ENCODE peak calls at places on chromosomes 5 and 9, in four cellular contexts. One of them, this sample, is unnamed. For H3K27me3, the result is how much of the 10 kb centered on the place peaks cover.

GRCh38 chr9:114017741-114018715 is 60.1 kb downstream of the AMBP start:
- DNase-seq in BJ: no peak
- DNase-seq in spleen: peak
- DNase-seq in CD8-positive, alpha-beta memory T cell: no peak
- DNase-seq in this sample: no peak

GRCh38 chr5:13378073-13378472 is 566.4 kb downstream of the DNAH5 start:
- DNase-seq in BJ: no peak
- DNase-seq in spleen: no peak
- DNase-seq in CD8-positive, alpha-beta memory T cell: no peak
- DNase-seq in this sample: no peak

GRCh38 chr5:24788829-24789509 is 144.2 kb upstream of the CDH10 start:
- DNase-seq in BJ: peak
- DNase-seq in spleen: no peak
- DNase-seq in CD8-positive, alpha-beta memory T cell: no peak
- DNase-seq in this sample: no peak

GRCh38 chr9:12230708-12231107 is 462.5 kb upstream of the TYRP1 start:
- DNase-seq in BJ: no peak
- DNase-seq in spleen: no peak
- DNase-seq in CD8-positive, alpha-beta memory T cell: no peak
- DNase-seq in this sample: no peak

GRCh38 chr5:176201811-176202210 is 36.4 kb upstream of the SIMC1 start:
- DNase-seq in BJ: no peak
- DNase-seq in spleen: no peak
- DNase-seq in CD8-positive, alpha-beta memory T cell: no peak
- DNase-seq in this sample: no peak

GRCh38 chr9:110807956-110808598 is 139.5 kb downstream of the MUSK start:
- DNase-seq in BJ: no peak
- DNase-seq in spleen: no peak
- DNase-seq in CD8-positive, alpha-beta memory T cell: no peak
- DNase-seq in this sample: peak

GRCh38 chr5:110951373-110951791 is 120.1 kb upstream of the TSLP start:
- DNase-seq in BJ: no peak
- DNase-seq in spleen: no peak
- DNase-seq in CD8-positive, alpha-beta memory T cell: no peak
- DNase-seq in this sample: no peak

GRCh38 chr9:26579047-26579446 is 313.6 kb downstream of the CAAP1 start:
- DNase-seq in BJ: no peak
- DNase-seq in spleen: no peak
- DNase-seq in CD8-positive, alpha-beta memory T cell: no peak
- DNase-seq in this sample: no peak

GRCh38 chr9:94805585-94805984 is 79.1 kb downstream of the AOPEP start:
- DNase-seq in BJ: peak
- DNase-seq in spleen: no peak
- DNase-seq in CD8-positive, alpha-beta memory T cell: no peak
- DNase-seq in this sample: no peak

GRCh38 chr5:38777111-38777510 is 68.7 kb upstream of the OSMR start:
- DNase-seq in BJ: no peak
- DNase-seq in spleen: no peak
- DNase-seq in CD8-positive, alpha-beta memory T cell: no peak
- DNase-seq in this sample: no peak

GRCh38 chr9:33687779-33688178 is 107.6 kb upstream of the PRSS3 start:
- DNase-seq in BJ: no peak
- DNase-seq in spleen: no peak
- DNase-seq in CD8-positive, alpha-beta memory T cell: no peak
- DNase-seq in this sample: no peak

GRCh38 chr5:166382031-166382430 is 1909.4 kb upstream of the WWC1 start:
- DNase-seq in BJ: no peak
- DNase-seq in spleen: no peak
- DNase-seq in CD8-positive, alpha-beta memory T cell: no peak
- DNase-seq in this sample: no peak

GRCh38 chr5:78509145-78509865 is 139.3 kb downstream of the LHFPL2 start:
- DNase-seq in BJ: no peak
- DNase-seq in spleen: no peak
- DNase-seq in CD8-positive, alpha-beta memory T cell: no peak
- DNase-seq in this sample: no peak

GRCh38 chr5:116575635-116576042 is 1.0 kb upstream of the SEMA6A start:
- DNase-seq in BJ: no peak
- DNase-seq in spleen: peak
- DNase-seq in CD8-positive, alpha-beta memory T cell: no peak
- DNase-seq in this sample: peak

GRCh38 chr5:3394877-3395599 is 200.6 kb upstream of the IRX1 start:
- DNase-seq in BJ: no peak
- DNase-seq in spleen: no peak
- DNase-seq in CD8-positive, alpha-beta memory T cell: no peak
- DNase-seq in this sample: no peak

GRCh38 chr5:169430676-169431075 is 129.7 kb upstream of the SLIT3 start:
- DNase-seq in BJ: no peak
- DNase-seq in spleen: no peak
- DNase-seq in CD8-positive, alpha-beta memory T cell: no peak
- DNase-seq in this sample: no peak

GRCh38 chr5:7754997-7755596 is 95.8 kb downstream of the CFAP90 start:
- DNase-seq in BJ: no peak
- DNase-seq in spleen: no peak
- DNase-seq in CD8-positive, alpha-beta memory T cell: no peak
- DNase-seq in this sample: peak

GRCh38 chr9:76302947-76303550 is 91.2 kb downstream of the RFK start:
- DNase-seq in BJ: no peak
- DNase-seq in spleen: no peak
- DNase-seq in CD8-positive, alpha-beta memory T cell: no peak
- DNase-seq in this sample: no peak

GRCh38 chr9:72476617-72477375 is 44.6 kb upstream of the TMC1 start:
- DNase-seq in BJ: peak
- DNase-seq in spleen: no peak
- DNase-seq in CD8-positive, alpha-beta memory T cell: peak
- DNase-seq in this sample: no peak

GRCh38 chr5:140214831-140215230 is 39.8 kb downstream of the CYSTM1 start:
- DNase-seq in BJ: no peak
- DNase-seq in spleen: no peak
- DNase-seq in CD8-positive, alpha-beta memory T cell: no peak
- DNase-seq in this sample: no peak

GRCh38 chr9:87500491-87500890 is 2.8 kb downstream of the DAPK1 start:
- DNase-seq in BJ: no peak
- DNase-seq in spleen: no peak
- DNase-seq in CD8-positive, alpha-beta memory T cell: no peak
- DNase-seq in this sample: no peak
- H3K4me3 ChIP-seq in BJ: no peak
- H3K4me3 ChIP-seq in spleen: peak
- H3K4me3 ChIP-seq in CD8-positive, alpha-beta memory T cell: no peak
- H3K4me3 ChIP-seq in this sample: peak

GRCh38 chr9:132185164-132186009 is 23.5 kb downstream of the NTNG2 start:
- DNase-seq in BJ: no peak
- DNase-seq in spleen: no peak
- DNase-seq in CD8-positive, alpha-beta memory T cell: no peak
- DNase-seq in this sample: no peak
- H3K27me3 ChIP-seq in BJ: under half
- H3K27me3 ChIP-seq in spleen: half or more
- H3K27me3 ChIP-seq in CD8-positive, alpha-beta memory T cell: under half
- H3K27me3 ChIP-seq in this sample: under half

DNA sequence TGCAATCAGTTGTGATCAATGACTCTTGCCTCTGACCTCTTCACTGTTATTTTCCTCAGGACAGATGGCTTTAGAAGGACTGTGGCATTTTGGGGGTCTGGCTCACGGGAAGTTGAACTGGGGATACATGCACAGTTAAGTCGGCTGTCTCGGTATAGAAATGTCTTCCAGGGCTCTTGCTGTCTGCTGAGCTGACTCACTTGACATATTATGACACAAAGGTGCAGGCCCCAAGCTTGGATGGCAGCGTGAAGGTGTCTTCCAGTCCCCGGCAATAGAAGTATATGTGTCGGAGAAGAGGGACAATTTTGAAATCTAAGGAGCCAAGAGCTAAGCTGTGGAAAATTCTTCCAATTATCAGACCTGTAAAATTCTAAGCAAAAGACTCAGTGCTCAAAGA is 9.8 kb upstream of the ARSI start:
- DNase-seq in BJ: no peak
- DNase-seq in spleen: no peak
- DNase-seq in CD8-positive, alpha-beta memory T cell: no peak
- DNase-seq in this sample: no peak
- H3K4me3 ChIP-seq in BJ: no peak
- H3K4me3 ChIP-seq in spleen: no peak
- H3K4me3 ChIP-seq in CD8-positive, alpha-beta memory T cell: no peak
- H3K4me3 ChIP-seq in this sample: no peak

GRCh38 chr5:171312129-171312819 is 3.2 kb downstream of the TLX3 start:
- DNase-seq in BJ: no peak
- DNase-seq in spleen: no peak
- DNase-seq in CD8-positive, alpha-beta memory T cell: no peak
- DNase-seq in this sample: no peak
- H3K27me3 ChIP-seq in BJ: half or more
- H3K27me3 ChIP-seq in spleen: half or more
- H3K27me3 ChIP-seq in CD8-positive, alpha-beta memory T cell: under half
- H3K27me3 ChIP-seq in this sample: under half

GRCh38 chr5:80757290-80757689 is 102.5 kb upstream of the DHFR start:
- DNase-seq in BJ: no peak
- DNase-seq in spleen: no peak
- DNase-seq in CD8-positive, alpha-beta memory T cell: no peak
- DNase-seq in this sample: no peak

GRCh38 chr5:80754900-80755299 is 100.1 kb upstream of the DHFR start:
- DNase-seq in BJ: no peak
- DNase-seq in spleen: no peak
- DNase-seq in CD8-positive, alpha-beta memory T cell: no peak
- DNase-seq in this sample: peak

GRCh38 chr5:80756292-80756691 is 101.5 kb upstream of the DHFR start:
- DNase-seq in BJ: no peak
- DNase-seq in spleen: no peak
- DNase-seq in CD8-positive, alpha-beta memory T cell: no peak
- DNase-seq in this sample: no peak

GRCh38 chr5:80753712-80754111 is 98.9 kb upstream of the DHFR start:
- DNase-seq in BJ: no peak
- DNase-seq in spleen: no peak
- DNase-seq in CD8-positive, alpha-beta memory T cell: no peak
- DNase-seq in this sample: no peak

GRCh38 chr5:80755634-80756033 is 100.9 kb upstream of the DHFR start:
- DNase-seq in BJ: no peak
- DNase-seq in spleen: no peak
- DNase-seq in CD8-positive, alpha-beta memory T cell: no peak
- DNase-seq in this sample: peak
- H3K4me3 ChIP-seq in BJ: no peak
- H3K4me3 ChIP-seq in spleen: peak
- H3K4me3 ChIP-seq in CD8-positive, alpha-beta memory T cell: no peak
- H3K4me3 ChIP-seq in this sample: peak

GRCh38 chr5:123086376-123087055 is 2.5 kb upstream of the PRDM6 start:
- DNase-seq in BJ: no peak
- DNase-seq in spleen: no peak
- DNase-seq in CD8-positive, alpha-beta memory T cell: no peak
- DNase-seq in this sample: no peak

GRCh38 chr5:123085638-123086286 is 3.3 kb upstream of the PRDM6 start:
- DNase-seq in BJ: no peak
- DNase-seq in spleen: no peak
- DNase-seq in CD8-positive, alpha-beta memory T cell: no peak
- DNase-seq in this sample: no peak

GRCh38 chr5:123087173-123088030 is 1.6 kb upstream of the PRDM6 start:
- DNase-seq in BJ: no peak
- DNase-seq in spleen: no peak
- DNase-seq in CD8-positive, alpha-beta memory T cell: no peak
- DNase-seq in this sample: no peak

GRCh38 chr5:123083298-123083697 is 5.7 kb upstream of the PRDM6 start:
- DNase-seq in BJ: no peak
- DNase-seq in spleen: no peak
- DNase-seq in CD8-positive, alpha-beta memory T cell: no peak
- DNase-seq in this sample: no peak

DNA sequence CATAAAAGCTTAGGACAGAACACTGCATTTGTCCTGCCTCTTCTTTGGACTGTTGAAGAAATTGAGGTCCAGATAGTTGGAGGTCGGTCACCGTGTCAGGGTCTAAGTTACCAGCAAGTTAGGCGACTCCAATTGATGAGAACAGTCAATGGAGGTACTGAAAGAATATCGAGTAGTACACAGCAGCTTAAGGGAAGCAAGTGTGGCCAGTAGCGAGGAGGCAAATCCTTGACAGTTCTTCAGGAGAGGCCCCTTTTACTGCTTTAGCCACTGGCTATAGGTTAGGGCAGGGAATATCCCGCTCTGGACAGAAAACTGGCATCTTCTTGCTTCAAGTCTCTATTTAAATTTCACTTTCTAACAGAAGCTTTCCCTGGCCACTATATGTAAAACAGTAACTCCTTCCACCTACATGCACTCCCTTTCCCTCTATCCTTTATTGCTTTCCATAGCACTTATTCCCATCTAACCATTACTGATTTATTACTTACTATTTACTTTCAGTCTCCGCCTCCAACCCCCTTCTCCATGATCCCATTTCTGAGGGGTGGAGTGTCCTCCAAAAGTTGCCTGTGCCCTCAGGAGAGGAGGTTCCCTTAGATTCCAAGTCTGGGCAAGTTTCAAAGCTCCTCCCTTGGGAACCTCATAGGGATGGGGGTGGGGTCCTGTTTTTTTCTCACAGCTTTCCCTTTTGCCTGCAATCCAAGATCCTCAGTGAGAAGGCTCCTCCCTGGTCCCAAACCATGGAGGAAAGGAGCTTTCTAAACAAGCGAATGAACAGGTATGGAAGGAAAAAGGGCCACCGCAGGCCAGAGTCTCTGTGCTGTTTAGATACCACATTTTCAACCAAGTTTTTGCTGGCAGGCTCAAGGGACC is 4.1 kb upstream of the PRDM6 start:
- DNase-seq in BJ: no peak
- DNase-seq in spleen: no peak
- DNase-seq in CD8-positive, alpha-beta memory T cell: no peak
- DNase-seq in this sample: no peak
- H3K27me3 ChIP-seq in BJ: under half
- H3K27me3 ChIP-seq in spleen: half or more
- H3K27me3 ChIP-seq in CD8-positive, alpha-beta memory T cell: under half
- H3K27me3 ChIP-seq in this sample: under half

DNA sequence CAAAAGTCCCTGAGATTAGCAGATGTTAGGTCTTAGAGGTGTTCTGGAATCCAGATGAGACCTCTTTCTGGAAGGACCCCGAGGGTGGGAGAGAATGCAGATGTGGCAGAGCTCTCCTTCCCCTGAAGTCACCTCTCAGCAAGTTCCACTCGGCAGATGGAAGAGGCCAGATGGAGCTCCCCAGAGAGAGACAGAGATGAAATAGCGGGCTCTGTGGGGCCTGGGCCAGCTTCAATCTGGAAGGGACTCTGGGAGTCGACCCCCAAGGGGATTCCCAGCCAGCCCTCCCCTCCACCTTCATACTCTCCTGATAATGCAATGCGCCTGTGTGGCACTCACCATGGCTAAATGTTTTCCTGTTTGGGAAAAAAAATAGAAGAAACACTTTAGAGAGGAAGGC is 60.2 kb downstream of the WNK2 start:
- DNase-seq in BJ: no peak
- DNase-seq in spleen: no peak
- DNase-seq in CD8-positive, alpha-beta memory T cell: no peak
- DNase-seq in this sample: no peak
- H3K4me3 ChIP-seq in BJ: no peak
- H3K4me3 ChIP-seq in spleen: no peak
- H3K4me3 ChIP-seq in CD8-positive, alpha-beta memory T cell: no peak
- H3K4me3 ChIP-seq in this sample: no peak

DNA sequence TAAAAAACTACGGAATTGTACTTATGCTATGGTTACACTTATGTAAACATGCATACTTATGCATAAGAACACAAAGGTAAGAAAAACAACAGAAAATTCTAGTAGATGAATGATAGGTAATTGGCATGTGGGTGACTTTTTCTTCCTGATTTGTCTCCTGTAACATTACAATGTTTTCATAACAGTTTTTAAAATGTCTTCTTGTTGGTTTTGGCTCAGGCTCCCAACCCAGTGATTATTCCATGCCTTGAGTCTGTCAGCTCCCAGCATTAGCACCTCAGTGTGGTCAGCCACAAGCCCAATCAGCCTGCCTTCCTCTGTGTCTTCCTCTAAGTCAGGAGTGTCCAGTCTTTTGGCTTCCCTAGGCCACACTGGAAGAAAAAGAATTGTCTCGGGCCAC is 7.9 kb upstream of the FOXE1 start:
- DNase-seq in BJ: no peak
- DNase-seq in spleen: no peak
- DNase-seq in CD8-positive, alpha-beta memory T cell: no peak
- DNase-seq in this sample: no peak
- H3K27me3 ChIP-seq in BJ: under half
- H3K27me3 ChIP-seq in spleen: half or more
- H3K27me3 ChIP-seq in CD8-positive, alpha-beta memory T cell: under half
- H3K27me3 ChIP-seq in this sample: under half

This sample was measured in GM06990.